ENCODE peak calls at places on chromosomes 13 and 19, in ten cellular contexts. C, S, Q, E, M, X, Y, U, N and P are unnamed samples.

GRCh38 chr19:51689751-51690358 is 3.3 kb upstream of the SPACA6 start:
- DNase-seq in C (peak; percentile 77), S (no peak), Q (peak; percentile 27), E (no peak), M (peak; percentile 57), X (no peak), Y (no peak), U (peak; percentile 39), N (peak; percentile 77), P (peak; percentile 80)

GRCh38 chr19:33796164-33797100 is at the start of gene KCTD15:
- DNase-seq in C (peak; percentile 58), S (no peak), Q (no peak), E (no peak), M (no peak), X (peak; percentile 51), Y (no peak), U (peak; percentile 75), N (peak; percentile 86), P (no peak)

GRCh38 chr13:93635687-93636086 is 409.1 kb downstream of the GPC6 start:
- DNase-seq in C (no peak), S (no peak), Q (peak; percentile 50), E (no peak), M (no peak), X (no peak), Y (no peak), U (no peak), N (no peak), P (no peak)

GRCh38 chr13:66563076-66563475 is 667.1 kb downstream of the PCDH9 start:
- DNase-seq in C (no peak), S (no peak), Q (no peak), E (no peak), M (no peak), X (no peak), Y (no peak), U (no peak), N (no peak), P (no peak)

GRCh38 chr19:5016781-5017180 is 47.9 kb downstream of the KDM4B start:
- DNase-seq in C (no peak), S (no peak), Q (no peak), E (no peak), M (no peak), X (no peak), Y (no peak), U (peak; percentile 39), N (no peak), P (no peak)

GRCh38 chr13:64078480-64078936 is 2662.9 kb upstream of the PCDH20 start:
- DNase-seq in C (no peak), S (no peak), Q (no peak), E (no peak), M (no peak), X (no peak), Y (no peak), U (no peak), N (peak; percentile 10), P (peak; percentile 50)

GRCh38 chr19:15524781-15525180 is 16.5 kb downstream of the CYP4F22 start:
- DNase-seq in C (no peak), S (no peak), Q (no peak), E (no peak), M (no peak), X (no peak), Y (no peak), U (no peak), N (no peak), P (no peak)

GRCh38 chr19:29717051-29717450 is 2.0 kb upstream of the C19orf12 start:
- DNase-seq in C (no peak), S (no peak), Q (no peak), E (no peak), M (no peak), X (no peak), Y (no peak), U (no peak), N (no peak), P (no peak)

GRCh38 chr19:52397310-52398090 is at the start of gene ZNF528:
- DNase-seq in C (peak; percentile 96), S (peak; percentile 97), Q (peak; percentile 96), E (peak; percentile 26), M (peak; percentile 6), X (peak; percentile 97), Y (peak; percentile 92), U (peak; percentile 83), N (peak; percentile 95), P (peak; percentile 97)

GRCh38 chr19:9836021-9836420 is 903 bp downstream of the PIN1 start:
- DNase-seq in C (no peak), S (no peak), Q (no peak), E (no peak), M (no peak), X (no peak), Y (no peak), U (no peak), N (peak; percentile 41), P (no peak)

GRCh38 chr19:47494729-47495128 is 10.7 kb upstream of the KPTN start:
- DNase-seq in C (no peak), S (no peak), Q (no peak), E (no peak), M (no peak), X (no peak), Y (no peak), U (no peak), N (peak; percentile 98), P (no peak)

GRCh38 chr13:42355841-42356575 is 84.1 kb downstream of the AKAP11 start:
- DNase-seq in C (no peak), S (no peak), Q (no peak), E (no peak), M (no peak), X (no peak), Y (no peak), U (no peak), N (no peak), P (no peak)

GRCh38 chr13:29503041-29503837 is 92.2 kb downstream of the SLC7A1 start:
- DNase-seq in C (no peak), S (no peak), Q (no peak), E (no peak), M (no peak), X (no peak), Y (no peak), U (peak; percentile 26), N (peak; percentile 55), P (no peak)

GRCh38 chr19:40366697-40367561 is 18.4 kb downstream of the PLD3 start:
- DNase-seq in C (no peak), S (no peak), Q (no peak), E (no peak), M (no peak), X (no peak), Y (peak; percentile 82), U (peak; percentile 64), N (peak; percentile 73), P (no peak)

DNA sequence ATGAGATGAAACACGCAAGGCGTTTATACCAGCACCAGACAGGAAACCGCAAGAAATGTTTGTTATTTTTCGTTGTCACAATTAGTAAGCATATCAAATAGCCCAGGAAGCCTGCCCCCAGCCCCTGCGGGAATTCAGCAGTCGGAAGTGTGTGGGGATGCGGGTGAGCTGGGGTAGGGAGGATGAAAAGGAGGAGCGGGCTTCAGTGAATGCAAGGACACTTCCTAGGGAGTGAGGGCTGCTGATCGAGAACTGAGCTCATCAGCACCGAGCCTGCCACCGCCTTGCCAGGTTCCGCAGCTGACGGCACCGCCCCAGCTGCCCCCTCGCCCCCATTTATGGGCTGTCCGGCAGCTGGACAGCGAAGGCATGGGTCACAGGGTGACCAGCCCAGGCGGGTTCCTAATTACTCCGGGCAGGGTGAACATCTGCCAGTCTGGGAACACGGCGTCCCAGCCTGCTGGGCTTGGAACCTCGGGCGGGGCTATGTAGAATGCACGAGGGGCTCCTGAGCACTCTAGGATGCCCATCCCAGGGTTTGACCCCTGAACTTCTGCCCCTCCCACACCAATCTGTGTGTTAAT is 1.6 kb upstream of the BEST2 start:
- DNase-seq in C (no peak), S (no peak), Q (no peak), E (no peak), M (no peak), X (no peak), Y (no peak), U (no peak), N (peak; percentile 54), P (no peak)
- TF ChIP-seq EP300 in C (no peak), S (no peak), Q (peak; percentile 7), E (no peak), M (no peak), X (no peak), Y (no peak), U (no peak), N (no peak), P (no peak)

DNA sequence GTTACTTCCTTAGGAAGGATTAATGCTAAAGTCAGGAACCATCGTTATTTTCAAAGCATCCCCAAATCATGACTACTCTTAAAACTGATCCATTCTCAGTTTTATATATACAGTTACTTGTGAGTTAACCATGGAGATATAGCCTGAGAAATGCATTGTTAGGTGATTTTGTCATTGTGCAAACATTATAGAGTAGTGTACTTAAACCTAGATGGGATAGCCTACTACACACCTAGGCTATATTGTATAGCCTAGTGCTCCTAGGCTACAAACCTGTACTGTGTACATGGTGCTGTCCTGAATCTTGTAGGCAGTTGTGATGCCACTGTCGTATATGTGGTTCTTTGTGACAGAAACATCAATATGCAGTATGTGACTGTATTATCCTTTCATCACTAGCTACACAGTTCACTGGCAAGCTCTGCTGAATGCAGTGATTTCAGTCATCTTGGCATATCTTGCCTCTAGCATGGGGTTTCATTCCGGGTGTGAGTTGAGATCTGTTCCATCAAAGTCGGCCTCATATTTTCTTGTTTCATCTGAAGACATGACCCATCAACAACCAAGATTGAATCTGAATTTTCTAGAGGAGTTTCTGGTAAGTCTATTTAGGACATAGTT is 45.3 kb downstream of the CDK8 start:
- DNase-seq in C (no peak), S (no peak), Q (no peak), E (no peak), M (no peak), X (no peak), Y (no peak), U (no peak), N (no peak), P (no peak)
- TF ChIP-seq EP300 in C (no peak), S (no peak), Q (no peak), E (no peak), M (no peak), X (no peak), Y (no peak), U (no peak), N (no peak), P (no peak)

GRCh38 chr13:51422484-51422883 is 30.4 kb downstream of the INTS6 start:
- DNase-seq in C (no peak), S (no peak), Q (no peak), E (no peak), M (no peak), X (no peak), Y (no peak), U (no peak), N (no peak), P (no peak)
- TF ChIP-seq EP300 in C (no peak), S (no peak), Q (no peak), E (no peak), M (no peak), X (no peak), Y (no peak), U (no peak), N (no peak), P (no peak)

DNA sequence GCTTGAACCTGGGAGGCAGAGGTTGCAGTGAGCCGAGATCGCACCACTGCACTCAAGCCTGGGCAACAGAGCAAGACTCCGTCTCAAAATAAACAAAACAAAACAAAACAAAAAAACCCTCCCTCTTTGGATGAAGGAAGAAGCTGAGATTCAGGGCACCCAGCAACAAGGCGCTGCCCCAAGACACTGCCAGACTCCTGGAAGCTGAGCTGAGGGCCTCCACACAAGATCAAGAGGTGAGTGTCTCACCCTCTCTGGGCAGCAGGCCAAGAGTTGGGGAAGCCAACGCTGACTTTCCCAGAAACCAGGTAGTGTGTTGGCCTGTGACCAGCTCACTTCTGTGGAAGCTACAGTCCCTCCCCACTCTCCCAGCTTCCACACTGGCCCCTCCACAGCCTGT is 3.7 kb upstream of the TYROBP start:
- DNase-seq in C (no peak), S (no peak), Q (no peak), E (no peak), M (no peak), X (peak; percentile 83), Y (peak; percentile 76), U (no peak), N (no peak), P (no peak)
- TF ChIP-seq EP300 in C (no peak), S (no peak), Q (no peak), E (no peak), M (no peak), X (no peak), Y (no peak), U (no peak), N (no peak), P (no peak)